ENCODE peak calls at places on chromosomes 7 and 10, in nine cellular contexts. L is neuronal stem cell; A is breast epithelium; S is CD8-positive, alpha-beta T cell; H is suprapubic skin; N is heart left ventricle; Z is esophagus muscularis mucosa; D is CD8-positive, alpha-beta memory T cell; I is gastrocnemius medialis. G is an unnamed sample. For H3K4me1, the result is how much of the 10 kb centered on the place peaks cover.

GRCh38 chr10:32256613-32257437 is 90.1 kb downstream of the EPC1 start:
- DNase-seq in L (peak), A (peak), S (peak), H (no peak), N (peak), Z (no peak), D (peak), I (peak), G (no peak)

GRCh38 chr10:116271593-116272496 is 1.2 kb downstream of the GFRA1 start:
- DNase-seq in L (peak), A (peak), S (no peak), H (peak), N (peak), Z (no peak), D (no peak), I (no peak), G (peak)

GRCh38 chr7:73770860-73771665 is 993 bp upstream of the CLDN3 start:
- DNase-seq in L (no peak), A (no peak), S (no peak), H (peak), N (no peak), Z (no peak), D (no peak), I (no peak), G (no peak)

GRCh38 chr10:49552277-49552676 is 13.4 kb upstream of the ERCC6 start:
- DNase-seq in L (no peak), A (no peak), S (no peak), H (no peak), N (no peak), Z (no peak), D (no peak), I (no peak), G (no peak)

GRCh38 chr7:102916881-102917280 is 4.1 kb downstream of the LRRC17 start:
- DNase-seq in L (no peak), A (no peak), S (no peak), H (no peak), N (no peak), Z (no peak), D (no peak), I (no peak), G (no peak)

GRCh38 chr10:118802126-118802793 is 47.5 kb upstream of the CACUL1 start:
- DNase-seq in L (no peak), A (no peak), S (peak), H (no peak), N (no peak), Z (no peak), D (no peak), I (peak), G (no peak)

GRCh38 chr7:4613855-4614548 is 68.1 kb upstream of the FOXK1 start:
- DNase-seq in L (no peak), A (no peak), S (no peak), H (peak), N (no peak), Z (no peak), D (no peak), I (peak), G (no peak)

GRCh38 chr7:43240565-43240964 is 128.1 kb downstream of the HECW1 start:
- DNase-seq in L (no peak), A (no peak), S (no peak), H (no peak), N (no peak), Z (no peak), D (no peak), I (no peak), G (no peak)

GRCh38 chr10:80552151-80552646 is 14.5 kb downstream of the SH2D4B start:
- DNase-seq in L (peak), A (no peak), S (no peak), H (no peak), N (peak), Z (peak), D (no peak), I (no peak), G (no peak)

GRCh38 chr10:86599729-86600128 is 54.6 kb upstream of the OPN4 start:
- DNase-seq in L (no peak), A (no peak), S (no peak), H (no peak), N (no peak), Z (no peak), D (no peak), I (no peak), G (no peak)

GRCh38 chr7:2523941-2524807 is 4.6 kb downstream of the LFNG start:
- DNase-seq in L (peak), A (peak), S (no peak), H (no peak), N (peak), Z (no peak), D (no peak), I (peak), G (peak)

GRCh38 chr10:124568858-124569622 is 107.4 kb downstream of the LHPP start:
- DNase-seq in L (no peak), A (no peak), S (no peak), H (peak), N (peak), Z (no peak), D (no peak), I (no peak), G (peak)

GRCh38 chr7:136956232-136956631 is 87.8 kb downstream of the CHRM2 start:
- DNase-seq in L (no peak), A (no peak), S (no peak), H (no peak), N (no peak), Z (no peak), D (no peak), I (no peak), G (no peak)

GRCh38 chr10:123097039-123097438 is 38.7 kb upstream of the HMX3 start:
- DNase-seq in L (no peak), A (no peak), S (no peak), H (no peak), N (no peak), Z (no peak), D (no peak), I (no peak), G (no peak)

GRCh38 chr10:34187201-34187600 is 627.9 kb downstream of the PARD3 start:
- DNase-seq in L (no peak), A (no peak), S (no peak), H (no peak), N (no peak), Z (no peak), D (no peak), I (no peak), G (no peak)

GRCh38 chr10:4770766-4771553 is 55.0 kb upstream of the AKR1E2 start:
- DNase-seq in L (no peak), A (no peak), S (no peak), H (no peak), N (no peak), Z (no peak), D (no peak), I (no peak), G (no peak)

GRCh38 chr7:15225981-15226380 is 323.4 kb upstream of the DGKB start:
- DNase-seq in L (no peak), A (no peak), S (no peak), H (no peak), N (no peak), Z (no peak), D (no peak), I (no peak), G (no peak)

GRCh38 chr7:7673240-7673550 is 32.6 kb downstream of the UMAD1 start:
- DNase-seq in L (no peak), A (no peak), S (no peak), H (no peak), N (no peak), Z (no peak), D (no peak), I (no peak), G (no peak)

GRCh38 chr10:57874810-57875209 is 392.9 kb downstream of the IPMK start:
- DNase-seq in L (no peak), A (no peak), S (no peak), H (no peak), N (no peak), Z (no peak), D (no peak), I (no peak), G (no peak)

DNA sequence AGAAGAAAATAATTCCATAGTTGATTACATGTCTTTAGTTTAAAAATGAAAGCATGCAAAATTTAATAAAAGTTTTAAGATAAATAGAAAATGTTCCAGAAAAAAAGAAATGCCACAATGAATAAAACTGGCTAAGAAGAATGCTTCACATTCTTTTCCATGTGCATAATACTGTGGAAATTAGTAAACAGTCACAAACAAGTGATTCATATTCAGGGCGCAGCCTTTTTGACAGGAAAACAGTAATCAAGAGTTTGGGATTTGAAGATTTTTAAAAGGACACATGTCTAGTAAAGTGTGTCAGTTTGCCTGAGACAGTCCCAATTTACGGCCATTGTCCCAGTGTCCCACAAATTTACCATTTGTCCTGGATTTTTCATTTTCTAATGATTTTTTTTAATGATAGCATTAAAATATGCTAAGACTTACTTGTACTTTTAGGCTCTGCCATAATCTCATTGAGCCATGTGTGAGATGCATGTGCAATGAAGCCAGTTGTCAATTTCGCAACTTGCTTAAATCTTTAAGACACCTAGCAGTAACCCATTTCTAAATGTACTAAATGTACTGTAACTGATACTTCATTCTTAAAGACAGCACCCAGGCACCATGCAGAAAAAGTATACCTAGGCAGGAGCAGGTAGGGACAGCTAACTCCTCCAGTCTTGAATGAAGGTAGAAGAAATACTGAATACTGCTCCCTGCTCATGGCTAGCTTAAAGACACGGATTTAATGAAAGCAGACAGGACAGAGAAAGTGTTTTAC is 46.9 kb downstream of the ZNF438 start:
- DNase-seq in L (no peak), A (no peak), S (no peak), H (no peak), N (no peak), Z (no peak), D (no peak), I (peak), G (no peak)
- H3K4me1 ChIP-seq in L (under half), A (under half), S (under half), H (under half), N (under half), Z (half or more), D (under half), I (half or more), G (half or more)

DNA sequence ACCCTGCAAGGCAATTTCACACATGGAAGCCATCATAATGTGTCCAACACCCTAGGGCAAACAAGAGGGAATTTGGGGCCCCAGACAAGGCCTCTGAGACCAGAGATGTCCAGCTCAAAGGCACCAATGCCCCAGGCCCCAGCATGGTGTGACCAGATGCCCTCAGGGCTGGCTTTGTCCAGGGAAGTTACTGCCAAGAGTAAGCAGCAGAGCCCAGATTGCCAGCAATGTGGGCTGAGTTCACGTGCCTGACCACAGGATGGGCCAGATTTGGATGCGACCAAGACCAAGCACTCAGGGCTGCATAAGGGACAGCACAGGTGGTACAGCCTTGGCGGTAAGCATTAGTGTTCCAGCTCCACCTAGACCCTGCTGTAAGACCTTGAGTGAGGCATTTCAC is 12.7 kb downstream of the MYOF start:
- DNase-seq in L (no peak), A (no peak), S (no peak), H (no peak), N (peak), Z (no peak), D (no peak), I (peak), G (no peak)
- H3K27ac ChIP-seq in L (no peak), A (peak), S (no peak), H (peak), N (peak), Z (peak), D (no peak), I (peak), G (peak)

GRCh38 chr10:105974803-105975456 is 1189.6 kb downstream of the SORCS1 start:
- DNase-seq in L (no peak), A (no peak), S (no peak), H (no peak), N (no peak), Z (no peak), D (no peak), I (no peak), G (no peak)
- H3K4me3 ChIP-seq in L (no peak), A (peak), S (no peak), H (peak), N (peak), Z (peak), D (no peak), I (no peak), G (no peak)

GRCh38 chr10:60950312-60950711 is 6.3 kb upstream of the RHOBTB1 start:
- DNase-seq in L (no peak), A (no peak), S (no peak), H (no peak), N (no peak), Z (no peak), D (no peak), I (no peak), G (no peak)
- H3K4me1 ChIP-seq in L (under half), A (under half), S (under half), H (under half), N (under half), Z (under half), D (under half), I (under half), G (under half)

DNA sequence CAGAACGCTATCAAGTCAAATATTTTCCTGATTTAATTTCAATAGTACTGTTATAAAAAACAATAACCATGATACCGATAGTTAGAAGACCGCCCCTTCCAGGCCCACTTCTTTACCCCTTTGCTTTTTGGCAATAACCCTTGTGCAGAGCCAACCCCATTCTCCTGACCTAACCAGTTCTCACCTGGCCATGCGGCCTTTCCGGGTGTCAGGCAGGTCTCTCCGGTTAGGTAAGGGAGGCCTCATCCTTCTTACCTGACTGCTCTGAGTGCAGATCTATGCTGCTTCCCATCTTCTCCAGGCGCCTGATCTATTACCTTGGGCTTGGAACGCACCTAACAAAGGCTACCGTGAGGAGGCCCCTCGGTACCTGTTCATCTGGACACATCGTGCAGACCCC is 26.6 kb downstream of the ZMIZ1 start:
- DNase-seq in L (no peak), A (no peak), S (no peak), H (no peak), N (no peak), Z (no peak), D (no peak), I (no peak), G (no peak)
- H3K27ac ChIP-seq in L (no peak), A (peak), S (no peak), H (peak), N (peak), Z (peak), D (peak), I (peak), G (no peak)

GRCh38 chr7:17422966-17423365 is 124.5 kb downstream of the AHR start:
- DNase-seq in L (no peak), A (no peak), S (no peak), H (no peak), N (no peak), Z (no peak), D (no peak), I (no peak), G (no peak)
- H3K4me3 ChIP-seq in L (no peak), A (no peak), S (no peak), H (no peak), N (no peak), Z (no peak), D (no peak), I (no peak), G (no peak)

GRCh38 chr7:30159698-30160143 is 24.9 kb downstream of the MTURN start:
- DNase-seq in L (no peak), A (no peak), S (no peak), H (no peak), N (peak), Z (no peak), D (no peak), I (no peak), G (peak)

GRCh38 chr7:30162133-30162532 is 27.3 kb downstream of the MTURN start:
- DNase-seq in L (no peak), A (no peak), S (no peak), H (no peak), N (no peak), Z (no peak), D (no peak), I (no peak), G (no peak)

GRCh38 chr7:30157217-30157616 is 22.4 kb downstream of the MTURN start:
- DNase-seq in L (no peak), A (no peak), S (peak), H (no peak), N (no peak), Z (no peak), D (no peak), I (no peak), G (no peak)

GRCh38 chr7:30160329-30160728 is 25.5 kb downstream of the MTURN start:
- DNase-seq in L (no peak), A (no peak), S (no peak), H (no peak), N (no peak), Z (no peak), D (no peak), I (no peak), G (no peak)

DNA sequence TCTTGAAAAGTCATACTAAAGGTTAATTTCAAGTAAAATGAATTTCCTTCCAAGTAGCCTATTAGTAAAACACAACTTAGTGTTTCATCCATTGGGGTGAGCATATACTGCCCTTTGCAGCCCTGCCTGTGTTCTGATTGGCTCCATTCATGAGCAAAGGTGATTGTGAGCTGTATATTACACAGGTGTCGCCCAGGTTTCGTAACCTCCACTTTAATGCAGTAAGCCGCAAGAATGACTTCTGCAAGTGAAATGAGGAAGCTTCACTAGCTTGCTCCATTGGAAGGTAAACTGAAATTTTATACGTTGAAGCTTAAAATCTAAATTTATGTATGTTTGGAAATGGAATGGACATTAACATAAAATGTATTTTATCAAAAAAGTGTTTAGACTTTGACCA is 24.4 kb downstream of the MTURN start:
- DNase-seq in L (no peak), A (no peak), S (no peak), H (no peak), N (no peak), Z (no peak), D (no peak), I (no peak), G (no peak)
- H3K4me1 ChIP-seq in L (under half), A (under half), S (under half), H (under half), N (under half), Z (under half), D (half or more), I (under half), G (half or more)